ENCODE peak calls at places on chromosomes 7 and 10, in ten cellular contexts. I, X, M, U, Y, P, S, J, W and D are unnamed samples.

GRCh38 chr7:21184956-21185355 is 242.9 kb upstream of the SP4 start:
- DNase-seq in I (no peak), X (no peak), M (no peak), U (no peak), Y (no peak), P (no peak), S (no peak), J (no peak), W (no peak), D (no peak)

GRCh38 chr10:97140887-97141745 is 44.6 kb downstream of the SLIT1 start:
- DNase-seq in I (peak; percentile 63), X (no peak), M (no peak), U (no peak), Y (no peak), P (no peak), S (no peak), J (no peak), W (no peak), D (no peak)

GRCh38 chr7:156611393-156612010 is 29.1 kb upstream of the RNF32 start:
- DNase-seq in I (no peak), X (no peak), M (no peak), U (no peak), Y (no peak), P (no peak), S (no peak), J (no peak), W (no peak), D (no peak)

GRCh38 chr10:113187066-113187777 is 237.2 kb downstream of the TCF7L2 start:
- DNase-seq in I (peak; percentile 87), X (no peak), M (no peak), U (no peak), Y (peak; percentile 73), P (no peak), S (peak; percentile 26), J (no peak), W (no peak), D (peak; percentile 94)

GRCh38 chr7:19113855-19114590 is 3.4 kb downstream of the TWIST1 start:
- DNase-seq in I (no peak), X (no peak), M (no peak), U (no peak), Y (no peak), P (no peak), S (no peak), J (no peak), W (no peak), D (no peak)

GRCh38 chr10:94496010-94496409 is 49.6 kb upstream of the HELLS start:
- DNase-seq in I (no peak), X (no peak), M (no peak), U (no peak), Y (no peak), P (no peak), S (no peak), J (no peak), W (no peak), D (no peak)

GRCh38 chr7:100897111-100897608 is 1.5 kb upstream of the ACHE start:
- DNase-seq in I (peak; percentile 87), X (peak; percentile 8), M (no peak), U (peak; percentile 55), Y (peak; percentile 72), P (no peak), S (no peak), J (peak; percentile 42), W (no peak), D (peak; percentile 71)

GRCh38 chr10:123236122-123236521 is 81.9 kb downstream of the BUB3 start:
- DNase-seq in I (no peak), X (no peak), M (no peak), U (no peak), Y (no peak), P (no peak), S (peak; percentile 9), J (no peak), W (no peak), D (no peak)

GRCh38 chr10:74244097-74244685 is 93.2 kb downstream of the ADK start:
- DNase-seq in I (no peak), X (no peak), M (no peak), U (no peak), Y (no peak), P (peak; percentile 5), S (peak; percentile 7), J (no peak), W (no peak), D (no peak)

GRCh38 chr7:158606111-158606510 is 18.5 kb upstream of the PTPRN2 start:
- DNase-seq in I (no peak), X (no peak), M (no peak), U (no peak), Y (no peak), P (no peak), S (no peak), J (no peak), W (no peak), D (no peak)

DNA sequence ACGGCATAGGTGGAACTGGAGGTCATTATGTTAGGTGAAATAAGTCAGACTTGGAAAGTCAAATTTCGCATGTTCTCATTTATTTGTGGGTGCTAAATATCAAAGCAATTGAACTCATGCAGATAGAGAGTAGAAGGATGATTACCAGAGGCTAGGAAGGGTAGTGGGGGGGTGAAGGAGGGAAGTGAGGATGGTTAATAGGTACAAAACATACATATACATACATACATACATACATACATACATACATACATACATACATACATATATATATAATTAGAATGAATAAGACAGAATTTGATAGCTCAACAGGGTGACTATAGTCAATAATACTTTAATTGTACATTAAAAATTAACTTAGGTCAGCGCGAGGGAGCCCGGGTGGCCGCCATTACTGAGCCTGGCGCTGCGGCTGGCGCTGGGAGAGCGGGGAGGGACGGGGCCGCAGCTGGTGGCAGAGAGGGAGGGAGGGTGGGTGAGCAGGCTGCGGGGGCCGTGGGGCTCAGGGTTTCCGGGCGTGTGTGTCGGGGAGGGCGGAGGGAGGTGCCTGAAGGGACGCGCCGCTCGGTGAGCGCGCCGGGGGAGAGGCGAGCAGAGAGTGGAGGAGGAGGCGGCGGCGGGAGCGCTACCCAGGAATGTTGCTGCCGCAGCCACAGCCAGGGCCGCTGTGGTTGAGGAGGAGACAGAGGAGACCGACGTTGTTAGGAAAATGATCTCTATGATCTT is 85.8 kb upstream of the EGFR start:
- DNase-seq in I (peak; percentile 87), X (peak; percentile 29), M (peak; percentile 11), U (no peak), Y (peak; percentile 81), P (no peak), S (peak; percentile 17), J (no peak), W (no peak), D (peak; percentile 74)
- H3K27ac ChIP-seq in I (no peak overlapping the region), X (no peak overlapping the region), M (no peak overlapping the region), U (no peak overlapping the region), Y (no peak overlapping the region), P (no peak overlapping the region), S (no peak overlapping the region), J (no peak overlapping the region), W (peak overlapping the region; percentile 47), D (no peak overlapping the region)

GRCh38 chr10:101029520-101030309 is 1.2 kb downstream of the PDZD7 start:
- DNase-seq in I (no peak), X (no peak), M (no peak), U (no peak), Y (no peak), P (no peak), S (no peak), J (no peak), W (no peak), D (no peak)

GRCh38 chr10:101031796-101032636 is 982 bp downstream of the SFXN3 start:
- DNase-seq in I (peak; percentile 95), X (peak; percentile 73), M (peak; percentile 62), U (peak; percentile 74), Y (peak; percentile 82), P (peak; percentile 73), S (peak; percentile 49), J (peak; percentile 83), W (peak; percentile 54), D (peak; percentile 95)

GRCh38 chr10:101028446-101029244 is 2.3 kb downstream of the PDZD7 start:
- DNase-seq in I (no peak), X (no peak), M (no peak), U (no peak), Y (no peak), P (no peak), S (no peak), J (no peak), W (no peak), D (no peak)

GRCh38 chr10:101031128-101031795 is at the start of the genes PDZD7 and SFXN3:
- DNase-seq in I (peak; percentile 97), X (peak; percentile 80), M (peak; percentile 91), U (peak; percentile 94), Y (peak; percentile 98), P (peak; percentile 93), S (peak; percentile 79), J (peak; percentile 94), W (peak; percentile 80), D (peak; percentile 97)

DNA sequence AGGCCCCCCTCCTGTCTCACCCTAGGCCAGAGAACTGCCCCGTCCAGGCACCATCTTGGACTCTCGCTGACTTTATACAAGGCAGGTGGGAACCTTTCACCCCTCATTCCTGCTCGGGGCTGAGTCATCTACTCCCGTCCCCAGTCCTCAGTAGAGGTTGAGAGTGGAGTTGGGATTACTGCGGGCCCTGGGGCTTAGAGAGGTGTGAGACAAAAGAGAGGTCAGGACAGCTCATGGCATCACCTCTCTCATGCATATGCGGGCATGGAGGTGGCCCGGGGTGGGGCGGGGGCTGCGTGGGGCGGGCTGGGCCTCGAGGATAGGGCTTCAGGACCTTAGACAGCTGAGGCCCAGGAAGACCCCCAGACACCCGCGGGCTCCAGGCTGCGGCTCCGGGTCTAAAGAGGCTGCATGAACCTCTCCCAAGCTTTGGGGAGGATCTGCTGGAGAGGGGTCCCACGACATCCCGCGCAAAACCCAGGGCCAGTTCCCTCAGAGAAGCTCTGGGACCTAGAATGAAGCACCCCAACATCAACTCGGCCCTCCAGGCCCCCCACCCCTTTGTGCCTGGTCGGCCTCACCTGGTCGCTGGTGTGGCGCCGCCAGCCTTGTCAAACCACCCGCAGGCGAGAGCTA is 319 bp downstream of the PDZD7 start:
- DNase-seq in I (no peak), X (no peak), M (no peak), U (no peak), Y (no peak), P (no peak), S (no peak), J (no peak), W (no peak), D (no peak)
- H3K27ac ChIP-seq in I (peak overlapping the region; percentile 96), X (peak overlapping the region; percentile 90), M (peak overlapping the region; percentile 91), U (peak overlapping the region; percentile 93), Y (no peak overlapping the region), P (peak overlapping the region; percentile 98), S (no peak overlapping the region), J (peak overlapping the region; percentile 94), W (peak overlapping the region; percentile 99), D (no peak overlapping the region)

DNA sequence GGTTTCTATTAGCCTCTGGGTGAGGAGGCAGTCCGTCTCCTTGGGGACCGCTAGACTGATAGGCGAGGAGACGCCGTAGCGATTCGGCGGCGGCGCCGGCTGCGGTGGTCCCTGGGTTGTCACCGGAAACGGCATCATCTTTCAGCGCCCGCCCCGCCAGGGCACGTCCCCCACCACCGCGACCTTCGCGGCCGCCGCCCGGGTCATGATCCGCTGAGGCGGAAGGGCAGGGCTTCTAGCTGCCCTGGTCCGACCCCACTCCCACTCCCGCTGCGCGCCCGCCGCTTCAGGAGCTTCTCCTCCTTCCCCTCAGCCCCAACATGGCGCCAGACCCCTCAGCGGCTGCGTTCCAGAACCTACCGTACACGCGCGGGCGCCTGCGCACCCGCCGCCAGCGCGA is at the start of gene PAPOLB:
- DNase-seq in I (no peak), X (no peak), M (no peak), U (no peak), Y (no peak), P (no peak), S (no peak), J (peak; percentile 32), W (no peak), D (peak; percentile 63)
- H3K27ac ChIP-seq in I (no peak within 1 kb of the TSS), X (no peak within 1 kb of the TSS), M (no peak within 1 kb of the TSS), U (no peak within 1 kb of the TSS), Y (no peak within 1 kb of the TSS), P (no peak within 1 kb of the TSS), S (no peak within 1 kb of the TSS), J (no peak within 1 kb of the TSS), W (no peak within 1 kb of the TSS), D (no peak within 1 kb of the TSS)

GRCh38 chr10:35768011-35768410 is 125.9 kb upstream of the FZD8 start:
- DNase-seq in I (no peak), X (no peak), M (no peak), U (no peak), Y (no peak), P (no peak), S (no peak), J (no peak), W (no peak), D (no peak)
- H3K27ac ChIP-seq in I (no peak overlapping the region), X (no peak overlapping the region), M (no peak overlapping the region), U (no peak overlapping the region), Y (no peak overlapping the region), P (no peak overlapping the region), S (no peak overlapping the region), J (no peak overlapping the region), W (no peak overlapping the region), D (no peak overlapping the region)